ENCODE peak calls at places on chromosomes 1 and 21, in eight cellular contexts. One of them, this sample, is unnamed.

GRCh38 chr1:217469983-217470382 is 160.9 kb downstream of the GPATCH2 start:
- DNase-seq in GM13977: no peak
- DNase-seq in foreskin keratinocyte: no peak
- DNase-seq in BJ: no peak
- DNase-seq in kidney: no peak
- DNase-seq in heart left ventricle: no peak
- DNase-seq in epithelial cell of esophagus: no peak
- DNase-seq in GM23338: no peak
- DNase-seq in this sample: no peak

GRCh38 chr1:110245876-110246620 is 35.9 kb downstream of the KCNC4 start:
- DNase-seq in GM13977: no peak
- DNase-seq in foreskin keratinocyte: peak
- DNase-seq in BJ: peak
- DNase-seq in GM23338: no peak
- DNase-seq in epithelial cell of esophagus: peak
- DNase-seq in heart left ventricle: no peak
- DNase-seq in kidney: no peak
- DNase-seq in this sample: no peak

GRCh38 chr1:62720946-62721554 is 32.9 kb upstream of the DOCK7 start:
- DNase-seq in BJ: no peak
- DNase-seq in GM23338: no peak
- DNase-seq in GM13977: no peak
- DNase-seq in kidney: no peak
- DNase-seq in foreskin keratinocyte: no peak
- DNase-seq in epithelial cell of esophagus: peak
- DNase-seq in heart left ventricle: no peak
- DNase-seq in this sample: no peak

GRCh38 chr1:12078938-12079861 is 16.1 kb downstream of the TNFRSF8 start:
- DNase-seq in foreskin keratinocyte: no peak
- DNase-seq in BJ: no peak
- DNase-seq in kidney: peak
- DNase-seq in GM23338: peak
- DNase-seq in GM13977: peak
- DNase-seq in epithelial cell of esophagus: peak
- DNase-seq in heart left ventricle: no peak
- DNase-seq in this sample: peak

GRCh38 chr1:54350360-54350759 is 55.8 kb downstream of the SSBP3 start:
- DNase-seq in foreskin keratinocyte: no peak
- DNase-seq in kidney: no peak
- DNase-seq in BJ: no peak
- DNase-seq in epithelial cell of esophagus: no peak
- DNase-seq in GM13977: no peak
- DNase-seq in GM23338: no peak
- DNase-seq in heart left ventricle: no peak
- DNase-seq in this sample: no peak

GRCh38 chr21:46500224-46500861 is 41.7 kb downstream of the DIP2A start:
- DNase-seq in BJ: no peak
- DNase-seq in epithelial cell of esophagus: peak
- DNase-seq in GM13977: peak
- DNase-seq in heart left ventricle: no peak
- DNase-seq in foreskin keratinocyte: peak
- DNase-seq in kidney: no peak
- DNase-seq in GM23338: no peak
- DNase-seq in this sample: peak

GRCh38 chr1:182080955-182081582 is 19.6 kb upstream of the ZNF648 start:
- DNase-seq in epithelial cell of esophagus: peak
- DNase-seq in BJ: no peak
- DNase-seq in foreskin keratinocyte: peak
- DNase-seq in GM23338: peak
- DNase-seq in kidney: no peak
- DNase-seq in GM13977: peak
- DNase-seq in heart left ventricle: no peak
- DNase-seq in this sample: peak

GRCh38 chr1:85560305-85560704 is 20.3 kb upstream of the CCN1 start:
- DNase-seq in foreskin keratinocyte: no peak
- DNase-seq in kidney: no peak
- DNase-seq in epithelial cell of esophagus: no peak
- DNase-seq in BJ: no peak
- DNase-seq in heart left ventricle: no peak
- DNase-seq in GM13977: no peak
- DNase-seq in GM23338: no peak
- DNase-seq in this sample: no peak

GRCh38 chr1:173050865-173051264 is at the start of gene TNFSF18:
- DNase-seq in GM13977: no peak
- DNase-seq in epithelial cell of esophagus: peak
- DNase-seq in BJ: no peak
- DNase-seq in GM23338: no peak
- DNase-seq in kidney: no peak
- DNase-seq in heart left ventricle: peak
- DNase-seq in foreskin keratinocyte: peak
- DNase-seq in this sample: no peak

GRCh38 chr1:40476924-40477679 is at the start of gene ZFP69:
- DNase-seq in foreskin keratinocyte: peak
- DNase-seq in heart left ventricle: peak
- DNase-seq in GM23338: peak
- DNase-seq in BJ: no peak
- DNase-seq in epithelial cell of esophagus: peak
- DNase-seq in GM13977: peak
- DNase-seq in kidney: peak
- DNase-seq in this sample: peak

GRCh38 chr21:28579986-28580550 is 412.6 kb downstream of the LTN1 start:
- DNase-seq in GM13977: no peak
- DNase-seq in heart left ventricle: no peak
- DNase-seq in kidney: no peak
- DNase-seq in foreskin keratinocyte: no peak
- DNase-seq in epithelial cell of esophagus: no peak
- DNase-seq in BJ: no peak
- DNase-seq in GM23338: peak
- DNase-seq in this sample: no peak

GRCh38 chr1:179583869-179584268 is 7.8 kb upstream of the TDRD5 start:
- DNase-seq in heart left ventricle: no peak
- DNase-seq in GM13977: no peak
- DNase-seq in BJ: no peak
- DNase-seq in kidney: no peak
- DNase-seq in epithelial cell of esophagus: no peak
- DNase-seq in GM23338: no peak
- DNase-seq in foreskin keratinocyte: no peak
- DNase-seq in this sample: no peak

GRCh38 chr1:179587336-179587735 is 4.3 kb upstream of the TDRD5 start:
- DNase-seq in BJ: no peak
- DNase-seq in epithelial cell of esophagus: no peak
- DNase-seq in kidney: no peak
- DNase-seq in GM23338: no peak
- DNase-seq in foreskin keratinocyte: no peak
- DNase-seq in GM13977: no peak
- DNase-seq in heart left ventricle: no peak
- DNase-seq in this sample: no peak

GRCh38 chr1:179589524-179589923 is 2.1 kb upstream of the TDRD5 start:
- DNase-seq in GM13977: no peak
- DNase-seq in kidney: no peak
- DNase-seq in GM23338: no peak
- DNase-seq in BJ: no peak
- DNase-seq in heart left ventricle: no peak
- DNase-seq in foreskin keratinocyte: no peak
- DNase-seq in epithelial cell of esophagus: no peak
- DNase-seq in this sample: no peak

GRCh38 chr1:179588425-179589024 is 3.1 kb upstream of the TDRD5 start:
- DNase-seq in epithelial cell of esophagus: no peak
- DNase-seq in foreskin keratinocyte: no peak
- DNase-seq in GM13977: peak
- DNase-seq in kidney: peak
- DNase-seq in BJ: no peak
- DNase-seq in heart left ventricle: no peak
- DNase-seq in GM23338: no peak
- DNase-seq in this sample: no peak

DNA sequence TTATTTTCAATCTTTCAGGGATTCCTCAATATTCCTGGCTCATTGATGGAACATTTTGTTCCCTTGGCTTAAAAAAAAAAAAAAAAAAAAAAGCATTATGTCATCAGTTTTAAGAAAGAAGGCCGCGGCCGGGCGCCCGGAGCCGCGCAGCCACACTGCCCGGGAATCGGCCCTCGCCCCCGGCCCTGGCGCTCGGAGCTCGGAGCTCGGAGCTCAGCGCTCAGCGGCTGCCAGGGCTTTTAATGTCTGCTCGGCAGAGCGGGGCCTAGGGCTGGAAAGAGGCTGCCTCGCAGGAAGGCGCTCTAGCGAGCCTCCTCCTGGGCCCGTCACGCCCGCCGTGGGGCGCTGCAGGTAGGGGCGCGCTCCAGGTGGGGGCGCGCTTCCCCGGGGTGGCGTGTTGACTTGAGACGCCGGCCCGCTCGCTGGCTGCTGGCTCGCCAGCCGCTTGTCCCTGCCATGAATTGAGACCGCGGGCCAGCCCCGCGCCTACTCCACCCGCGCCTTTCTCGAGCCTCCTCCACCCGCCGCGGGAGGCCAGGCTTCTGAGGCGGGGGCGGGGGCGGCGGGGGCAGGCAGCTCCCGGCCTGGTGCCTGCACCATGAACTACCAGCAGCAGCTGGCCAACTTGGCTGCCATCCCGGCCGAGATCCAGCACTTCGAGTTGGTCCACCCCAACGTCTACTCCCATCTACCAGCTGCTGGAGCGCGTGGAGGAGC is 5.4 kb upstream of the TDRD5 start:
- DNase-seq in kidney: peak
- DNase-seq in foreskin keratinocyte: peak
- DNase-seq in heart left ventricle: peak
- DNase-seq in BJ: no peak
- DNase-seq in epithelial cell of esophagus: peak
- DNase-seq in GM13977: peak
- DNase-seq in GM23338: peak
- DNase-seq in this sample: no peak
- TF ChIP-seq CTCF in kidney: peak
- TF ChIP-seq CTCF in foreskin keratinocyte: peak
- TF ChIP-seq CTCF in heart left ventricle: peak
- TF ChIP-seq CTCF in BJ: peak
- TF ChIP-seq CTCF in epithelial cell of esophagus: peak
- TF ChIP-seq CTCF in GM13977: peak
- TF ChIP-seq CTCF in GM23338: peak
- TF ChIP-seq CTCF in this sample: no peak

GRCh38 chr1:33242652-33243051 is 13.6 kb upstream of the ZNF362 start:
- DNase-seq in GM13977: no peak
- DNase-seq in kidney: no peak
- DNase-seq in heart left ventricle: no peak
- DNase-seq in epithelial cell of esophagus: no peak
- DNase-seq in foreskin keratinocyte: no peak
- DNase-seq in GM23338: no peak
- DNase-seq in BJ: no peak
- DNase-seq in this sample: no peak
- TF ChIP-seq CTCF in GM13977: no peak
- TF ChIP-seq CTCF in kidney: no peak
- TF ChIP-seq CTCF in heart left ventricle: no peak
- TF ChIP-seq CTCF in epithelial cell of esophagus: no peak
- TF ChIP-seq CTCF in foreskin keratinocyte: no peak
- TF ChIP-seq CTCF in GM23338: no peak
- TF ChIP-seq CTCF in BJ: no peak
- TF ChIP-seq CTCF in this sample: no peak

DNA sequence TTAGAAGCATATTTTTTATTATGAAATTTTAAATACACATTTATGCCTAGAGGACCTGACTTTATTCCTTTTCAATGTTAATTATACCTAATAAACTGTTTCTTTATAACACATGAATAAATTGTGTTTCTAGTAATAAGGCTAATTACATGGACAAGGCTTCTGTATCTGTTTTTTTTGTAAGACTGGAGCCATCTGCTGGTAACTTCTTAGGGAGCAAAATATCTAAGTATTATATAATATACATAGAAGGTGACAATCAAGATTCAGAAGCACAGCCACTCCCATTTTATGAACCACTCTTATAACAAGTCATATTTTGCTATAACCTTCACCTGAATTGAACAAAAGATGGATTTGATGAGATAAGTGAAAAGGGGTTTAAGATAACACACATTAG is 84.2 kb downstream of the LBR start:
- DNase-seq in GM23338: no peak
- DNase-seq in heart left ventricle: no peak
- DNase-seq in kidney: no peak
- DNase-seq in GM13977: no peak
- DNase-seq in foreskin keratinocyte: peak
- DNase-seq in epithelial cell of esophagus: peak
- DNase-seq in BJ: no peak
- DNase-seq in this sample: peak
- TF ChIP-seq CTCF in GM23338: peak
- TF ChIP-seq CTCF in heart left ventricle: no peak
- TF ChIP-seq CTCF in kidney: no peak
- TF ChIP-seq CTCF in GM13977: peak
- TF ChIP-seq CTCF in foreskin keratinocyte: peak
- TF ChIP-seq CTCF in epithelial cell of esophagus: peak
- TF ChIP-seq CTCF in BJ: peak
- TF ChIP-seq CTCF in this sample: peak

GRCh38 chr1:174428739-174429138 is 19.0 kb upstream of the GPR52 start:
- DNase-seq in kidney: no peak
- DNase-seq in heart left ventricle: no peak
- DNase-seq in epithelial cell of esophagus: no peak
- DNase-seq in GM23338: no peak
- DNase-seq in foreskin keratinocyte: no peak
- DNase-seq in BJ: no peak
- DNase-seq in GM13977: no peak
- DNase-seq in this sample: no peak
- TF ChIP-seq CTCF in kidney: no peak
- TF ChIP-seq CTCF in heart left ventricle: no peak
- TF ChIP-seq CTCF in epithelial cell of esophagus: no peak
- TF ChIP-seq CTCF in GM23338: no peak
- TF ChIP-seq CTCF in foreskin keratinocyte: no peak
- TF ChIP-seq CTCF in BJ: no peak
- TF ChIP-seq CTCF in GM13977: no peak
- TF ChIP-seq CTCF in this sample: no peak

GRCh38 chr1:167493372-167493771 is 25.0 kb downstream of the CD247 start:
- DNase-seq in BJ: no peak
- DNase-seq in GM13977: no peak
- DNase-seq in GM23338: no peak
- DNase-seq in kidney: no peak
- DNase-seq in epithelial cell of esophagus: no peak
- DNase-seq in foreskin keratinocyte: no peak
- DNase-seq in heart left ventricle: no peak
- DNase-seq in this sample: no peak
- TF ChIP-seq CTCF in BJ: no peak
- TF ChIP-seq CTCF in GM13977: no peak
- TF ChIP-seq CTCF in GM23338: no peak
- TF ChIP-seq CTCF in kidney: no peak
- TF ChIP-seq CTCF in epithelial cell of esophagus: no peak
- TF ChIP-seq CTCF in foreskin keratinocyte: no peak
- TF ChIP-seq CTCF in heart left ventricle: no peak
- TF ChIP-seq CTCF in this sample: no peak